ENCODE peak calls at places on chromosomes 1 and 21, in five cellular contexts. J is GM23248, Q is OCI-LY7, K is GM23338, H is neural progenitor cell. A is an unnamed sample.

GRCh38 chr1:183845681-183846080 is 40.8 kb downstream of the RGL1 start:
- DNase-seq in J (peak; percentile 67), Q (no peak), K (no peak), H (no peak), A (no peak)

GRCh38 chr21:16535100-16535418 is 805.3 kb downstream of the USP25 start:
- DNase-seq in J (peak; percentile 92), Q (no peak), K (no peak), H (peak; percentile 8), A (no peak)

GRCh38 chr1:94125551-94126514 is 4.9 kb upstream of the ABCA4 start:
- DNase-seq in J (no peak), Q (no peak), K (peak; percentile 54), H (no peak), A (peak; percentile 52)

GRCh38 chr21:45256021-45256911 is 31.4 kb downstream of the POFUT2 start:
- DNase-seq in J (no peak), Q (no peak), K (no peak), H (no peak), A (no peak)

GRCh38 chr1:92837062-92837461 is 5.2 kb downstream of the RPL5 start:
- DNase-seq in J (peak; percentile 66), Q (no peak), K (no peak), H (no peak), A (no peak)

GRCh38 chr1:31122779-31123178 is 57.3 kb upstream of the PUM1 start:
- DNase-seq in J (peak; percentile 18), Q (no peak), K (no peak), H (peak; percentile 31), A (peak; percentile 26)

GRCh38 chr1:224540535-224540934 is 75.6 kb upstream of the CNIH3 start:
- DNase-seq in J (no peak), Q (no peak), K (no peak), H (no peak), A (no peak)

GRCh38 chr1:36137776-36138175 is 11.5 kb downstream of the TRAPPC3 start:
- DNase-seq in J (no peak), Q (no peak), K (no peak), H (no peak), A (no peak)

GRCh38 chr1:74767490-74767889 is 34.5 kb downstream of the TYW3 start:
- DNase-seq in J (peak; percentile 36), Q (peak; percentile 21), K (peak; percentile 86), H (peak; percentile 40), A (no peak)

GRCh38 chr1:5813480-5813879 is 178.7 kb downstream of the NPHP4 start:
- DNase-seq in J (no peak), Q (no peak), K (no peak), H (no peak), A (no peak)

GRCh38 chr1:109208847-109209463 is 4.8 kb upstream of the SARS1 start:
- DNase-seq in J (peak; percentile 26), Q (no peak), K (no peak), H (no peak), A (no peak)

GRCh38 chr1:232921416-232921815 is 29.0 kb upstream of the NTPCR start:
- DNase-seq in J (peak; percentile 39), Q (no peak), K (no peak), H (no peak), A (no peak)

GRCh38 chr1:62144238-62144831 is 50.3 kb upstream of the L1TD1 start:
- DNase-seq in J (peak; percentile 60), Q (peak; percentile 36), K (peak; percentile 82), H (peak; percentile 64), A (peak; percentile 67)

GRCh38 chr1:31666290-31666963 is 21.8 kb upstream of the PEF1 start:
- DNase-seq in J (peak; percentile 40), Q (no peak), K (no peak), H (no peak), A (peak; percentile 70)

GRCh38 chr1:111274653-111275052 is 16.0 kb upstream of the CHIA start:
- DNase-seq in J (peak; percentile 64), Q (no peak), K (no peak), H (no peak), A (no peak)

GRCh38 chr1:183137782-183138181 is 48.3 kb upstream of the LAMC2 start:
- DNase-seq in J (peak; percentile 78), Q (no peak), K (no peak), H (no peak), A (no peak)

GRCh38 chr1:21847223-21848205 is 35.4 kb downstream of the LDLRAD2 start:
- DNase-seq in J (no peak), Q (no peak), K (no peak), H (no peak), A (no peak)

GRCh38 chr21:37450385-37451044 is 83.9 kb downstream of the DYRK1A start:
- DNase-seq in J (peak; percentile 76), Q (no peak), K (no peak), H (no peak), A (no peak)

GRCh38 chr21:37516998-37517397 is 150.4 kb downstream of the DYRK1A start:
- DNase-seq in J (no peak), Q (no peak), K (no peak), H (no peak), A (no peak)

GRCh38 chr1:67169932-67170331 is 3.7 kb downstream of the IL23R start:
- DNase-seq in J (no peak), Q (no peak), K (no peak), H (no peak), A (no peak)

GRCh38 chr1:234957330-234958065 is 171.1 kb downstream of the TOMM20 start:
- DNase-seq in J (peak; percentile 66), Q (no peak), K (peak; percentile 42), H (peak; percentile 70), A (peak; percentile 85)

GRCh38 chr1:243325305-243325890 is 69.6 kb downstream of the SDCCAG8 start:
- DNase-seq in J (peak; percentile 66), Q (peak; percentile 59), K (peak; percentile 70), H (peak; percentile 42), A (peak; percentile 66)

GRCh38 chr1:109761227-109762038 is 2.3 kb downstream of the EPS8L3 start:
- DNase-seq in J (no peak), Q (no peak), K (no peak), H (no peak), A (no peak)

GRCh38 chr1:45246760-45247159 is 40.4 kb upstream of the ZSWIM5 start:
- DNase-seq in J (peak; percentile 95), Q (no peak), K (no peak), H (no peak), A (peak; percentile 43)

GRCh38 chr21:32367158-32367557 is 25.7 kb downstream of the URB1 start:
- DNase-seq in J (peak; percentile 25), Q (no peak), K (no peak), H (no peak), A (no peak)

GRCh38 chr1:42170779-42171621 is 6.5 kb upstream of the GUCA2A start:
- DNase-seq in J (no peak), Q (no peak), K (no peak), H (no peak), A (no peak)

GRCh38 chr1:55981015-55981635 is 598.2 kb downstream of the PLPP3 start:
- DNase-seq in J (peak; percentile 50), Q (no peak), K (no peak), H (no peak), A (no peak)

GRCh38 chr1:47582891-47583608 is 145.2 kb downstream of the FOXD2 start:
- DNase-seq in J (no peak), Q (no peak), K (no peak), H (no peak), A (no peak)

GRCh38 chr1:65467536-65467935 is 47.1 kb downstream of the LEPR start:
- DNase-seq in J (peak; percentile 24), Q (no peak), K (peak; percentile 87), H (peak; percentile 91), A (peak; percentile 83)

GRCh38 chr1:26044414-26044813 is 1.5 kb downstream of the SLC30A2 start:
- DNase-seq in J (no peak), Q (no peak), K (no peak), H (no peak), A (no peak)

GRCh38 chr1:93680121-93681094 is 1.2 kb downstream of the BCAR3 start:
- DNase-seq in J (peak; percentile 95), Q (peak; percentile 88), K (peak; percentile 97), H (peak; percentile 93), A (peak; percentile 92)

GRCh38 chr1:198500026-198500425 is 40.5 kb downstream of the ATP6V1G3 start:
- DNase-seq in J (no peak), Q (no peak), K (no peak), H (no peak), A (no peak)

DNA sequence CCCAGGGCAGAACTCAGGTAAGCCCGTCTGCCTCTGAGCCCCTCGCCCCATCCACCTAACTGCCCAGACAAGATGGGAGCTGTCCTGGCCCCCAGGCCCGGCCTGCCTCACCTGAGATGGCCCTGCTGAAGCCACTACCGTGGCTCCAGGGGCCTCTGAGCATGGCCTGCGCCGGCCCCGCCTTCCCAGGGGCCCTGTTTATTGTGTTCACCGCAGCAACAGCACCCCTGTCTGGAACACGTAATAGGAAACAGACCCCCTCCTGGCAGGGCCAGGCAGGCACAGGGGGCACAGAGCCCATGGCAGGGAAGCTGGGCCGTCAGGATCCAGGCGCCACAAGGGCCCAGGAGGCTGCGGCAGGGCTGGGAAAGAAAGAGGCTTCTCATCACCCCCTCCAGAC is 62.4 kb downstream of the ARHGEF16 start:
- DNase-seq in J (no peak), Q (no peak), K (no peak), H (no peak), A (no peak)
- H3K4me2 ChIP-seq in J (no peak overlapping the region), Q (no peak overlapping the region), K (no peak overlapping the region), H (no peak overlapping the region), A (no peak overlapping the region)

GRCh38 chr1:173224280-173224886 is 17.3 kb upstream of the TNFSF4 start:
- DNase-seq in J (peak; percentile 12), Q (no peak), K (no peak), H (no peak), A (no peak)

GRCh38 chr1:173220157-173220556 is 13.0 kb upstream of the TNFSF4 start:
- DNase-seq in J (no peak), Q (no peak), K (no peak), H (no peak), A (no peak)

GRCh38 chr1:173223031-173223380 is 15.9 kb upstream of the TNFSF4 start:
- DNase-seq in J (no peak), Q (no peak), K (no peak), H (no peak), A (no peak)

GRCh38 chr1:173222149-173223030 is 15.3 kb upstream of the TNFSF4 start:
- DNase-seq in J (no peak), Q (no peak), K (no peak), H (no peak), A (no peak)

GRCh38 chr1:173224887-173225280 is 17.8 kb upstream of the TNFSF4 start:
- DNase-seq in J (no peak), Q (no peak), K (no peak), H (no peak), A (no peak)
- TF ChIP-seq EZH2phosphoT487 in J (no peak), Q (no peak), K (no peak), H (no peak), A (no peak)

GRCh38 chr1:219908170-219908569 is 20.2 kb downstream of the SLC30A10 start:
- DNase-seq in J (no peak), Q (no peak), K (no peak), H (no peak), A (no peak)
- H3K4me2 ChIP-seq in J (no peak overlapping the region), Q (no peak overlapping the region), K (no peak overlapping the region), H (no peak overlapping the region), A (no peak overlapping the region)

GRCh38 chr1:12446593-12446992 is 171.4 kb downstream of the DHRS3 start:
- DNase-seq in J (no peak), Q (no peak), K (no peak), H (no peak), A (no peak)
- TF ChIP-seq EZH2phosphoT487 in J (no peak), Q (no peak), K (no peak), H (no peak), A (no peak)